ENCODE peak calls at places on chromosome 15, in nine cellular contexts. J is aorta, I is GM12878, C is astrocyte, E is IMR-90, Z is mammary epithelial cell, G is A673, S is HAP-1, F is adipocyte. U is an unnamed sample.
A peak's percentile ranks its signal among the peaks of the same experiment; 100 is the strongest.

GRCh38 chr15:52351206-52351907 is 55.8 kb upstream of the MYO5C start:
- DNase-seq in C (no peak), I (no peak), Z (no peak), F (peak; percentile 72), E (no peak), G (no peak), S (no peak), J (no peak), U (no peak)

GRCh38 chr15:71800190-71800589 is 10.2 kb upstream of the NR2E3 start:
- DNase-seq in I (no peak), G (no peak), J (no peak), E (no peak), Z (no peak), F (no peak), C (no peak), S (no peak), U (no peak)

GRCh38 chr15:29087521-29088285 is 181.9 kb downstream of the NSMCE3 start:
- DNase-seq in E (no peak), F (no peak), Z (no peak), C (no peak), G (no peak), I (no peak), S (no peak), J (no peak), U (no peak)

GRCh38 chr15:87207945-87208580 is 1048.5 kb downstream of the NTRK3 start:
- DNase-seq in Z (peak; percentile 88), F (peak; percentile 1), I (no peak), S (no peak), G (no peak), C (peak; percentile 86), E (peak; percentile 25), J (no peak), U (no peak)

GRCh38 chr15:99481406-99481805 is 84.4 kb upstream of the MEF2A start:
- DNase-seq in F (no peak), S (no peak), C (no peak), E (no peak), Z (no peak), G (no peak), I (no peak), J (no peak), U (no peak)

GRCh38 chr15:36775209-36775608 is 195.8 kb downstream of the CDIN1 start:
- DNase-seq in C (no peak), F (no peak), Z (no peak), I (no peak), J (no peak), G (no peak), E (no peak), S (no peak), U (no peak)

GRCh38 chr15:58269455-58270414 is 131.6 kb downstream of the AQP9 start:
- DNase-seq in I (peak; percentile 17), C (peak; percentile 45), G (peak; percentile 79), F (peak; percentile 82), Z (peak; percentile 76), J (no peak), S (peak; percentile 55), E (peak; percentile 71), U (no peak)

GRCh38 chr15:63191895-63192603 is 2.6 kb downstream of the RAB8B start:
- DNase-seq in G (no peak), C (no peak), J (no peak), S (no peak), Z (no peak), I (peak; percentile 87), E (no peak), F (no peak), U (peak; percentile 59)

GRCh38 chr15:89998923-89999675 is 2.0 kb upstream of the ZNF710 start:
- DNase-seq in C (no peak), S (peak; percentile 30), J (no peak), G (no peak), Z (no peak), E (no peak), I (no peak), F (no peak), U (no peak)

GRCh38 chr15:101498076-101498730 is 8.7 kb upstream of the PCSK6 start:
- DNase-seq in Z (no peak), C (no peak), S (no peak), E (no peak), I (no peak), F (no peak), J (no peak), G (no peak), U (no peak)
- H3K4me1 ChIP-seq in Z (no peaks in the 10 kb centered on the region), C (no peaks in the 10 kb centered on the region), S (no peaks in the 10 kb centered on the region), E (peaks cover 2% of the 10 kb centered on the region), I (peaks cover 8% of the 10 kb centered on the region), F (peaks cover 9% of the 10 kb centered on the region), J (no peaks in the 10 kb centered on the region), G (no peaks in the 10 kb centered on the region), U (no peaks in the 10 kb centered on the region)

DNA sequence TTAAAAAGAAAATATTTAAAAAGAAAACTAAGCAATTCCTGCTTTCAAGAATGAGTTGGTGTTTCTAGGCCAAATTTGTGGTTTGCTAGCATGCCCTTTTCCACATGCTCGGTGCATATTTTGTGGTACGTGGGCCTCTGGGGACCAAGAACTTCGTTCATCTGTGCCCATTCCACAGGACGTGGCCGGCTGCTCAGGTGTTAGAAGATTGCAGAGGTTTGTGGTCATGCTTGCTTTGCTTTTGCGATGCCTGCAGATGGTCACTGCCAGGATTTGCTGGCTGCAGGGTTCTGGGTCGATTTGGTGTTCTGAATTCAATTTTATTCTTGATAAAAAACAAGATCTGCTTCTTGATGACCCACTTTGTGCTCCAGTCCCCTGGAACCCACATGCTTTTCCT is 7.5 kb downstream of the PSTPIP1 start:
- DNase-seq in Z (no peak), J (peak; percentile 52), E (no peak), S (no peak), F (peak; percentile 17), I (no peak), G (no peak), C (peak; percentile 12), U (no peak)
- H3K4me1 ChIP-seq in Z (no peaks in the 10 kb centered on the region), J (no peaks in the 10 kb centered on the region), E (no peaks in the 10 kb centered on the region), S (no peaks in the 10 kb centered on the region), F (no peaks in the 10 kb centered on the region), I (peaks cover 34% of the 10 kb centered on the region), G (no peaks in the 10 kb centered on the region), C (no peaks in the 10 kb centered on the region), U (peaks cover 69% of the 10 kb centered on the region)

GRCh38 chr15:74040115-74040850 is 42.1 kb downstream of the GOLGA6A start:
- DNase-seq in E (peak; percentile 98), J (peak; percentile 85), Z (peak; percentile 48), I (no peak), S (no peak), C (peak; percentile 90), F (peak; percentile 77), G (peak; percentile 88), U (no peak)

GRCh38 chr15:74042603-74043424 is 39.5 kb downstream of the GOLGA6A start:
- DNase-seq in S (no peak), C (no peak), F (no peak), G (no peak), Z (no peak), I (no peak), E (no peak), J (peak; percentile 45), U (no peak)

GRCh38 chr15:74041777-74042435 is 40.4 kb downstream of the GOLGA6A start:
- DNase-seq in C (no peak), Z (no peak), I (no peak), G (peak; percentile 19), J (peak; percentile 60), F (no peak), E (no peak), S (no peak), U (no peak)

GRCh38 chr15:74039656-74040010 is 42.7 kb downstream of the GOLGA6A start:
- DNase-seq in I (no peak), C (no peak), E (no peak), G (no peak), F (no peak), Z (no peak), S (no peak), J (no peak), U (no peak)

DNA sequence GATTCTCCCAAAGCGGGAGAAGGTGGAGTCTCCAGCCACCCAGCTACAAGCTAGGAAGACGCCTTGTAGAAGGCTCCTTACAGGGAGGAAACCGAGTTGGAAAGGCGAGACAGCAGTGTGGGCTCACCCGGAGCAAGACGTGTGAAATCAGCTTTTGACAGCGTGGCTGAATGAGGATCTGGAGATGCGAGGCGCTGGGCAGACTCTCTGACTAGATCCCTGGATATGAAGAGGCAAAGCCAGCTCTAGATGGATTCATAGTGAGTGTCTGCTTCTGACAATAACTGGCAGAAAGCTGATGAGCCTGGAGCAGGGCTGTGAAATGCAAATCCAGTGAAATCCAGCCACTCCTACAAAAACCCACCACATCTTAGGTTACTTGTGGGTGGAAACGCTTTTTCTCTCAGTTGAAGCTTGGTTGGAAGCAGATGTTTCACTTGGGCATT is 41.0 kb downstream of the GOLGA6A start:
- DNase-seq in Z (no peak), E (no peak), S (no peak), I (no peak), G (peak; percentile 21), C (no peak), F (no peak), J (peak; percentile 70), U (no peak)
- H3K4me1 ChIP-seq in Z (peaks cover 3% of the 10 kb centered on the region), E (peaks cover 30% of the 10 kb centered on the region), S (no peaks in the 10 kb centered on the region), I (no peaks in the 10 kb centered on the region), G (peaks cover 25% of the 10 kb centered on the region), C (peaks cover 29% of the 10 kb centered on the region), F (peaks cover 48% of the 10 kb centered on the region), J (no peaks in the 10 kb centered on the region), U (no peaks in the 10 kb centered on the region)

GRCh38 chr15:40090774-40091455 is 17.8 kb downstream of the BMF start:
- DNase-seq in C (no peak), G (no peak), J (no peak), Z (no peak), I (no peak), E (no peak), S (no peak), F (no peak), U (no peak)

GRCh38 chr15:40091861-40092415 is 16.7 kb downstream of the BMF start:
- DNase-seq in I (no peak), G (peak; percentile 96), E (no peak), F (no peak), S (peak; percentile 92), C (no peak), J (no peak), Z (no peak), U (no peak)

GRCh38 chr15:40087991-40088928 is 20.4 kb downstream of the BMF start:
- DNase-seq in Z (no peak), J (no peak), E (no peak), C (no peak), S (peak; percentile 33), G (no peak), F (peak; percentile 68), I (no peak), U (no peak)

GRCh38 chr15:40087095-40087805 is 21.4 kb downstream of the BMF start:
- DNase-seq in Z (no peak), F (no peak), S (peak; percentile 36), I (no peak), C (no peak), J (no peak), G (no peak), E (no peak), U (no peak)

DNA sequence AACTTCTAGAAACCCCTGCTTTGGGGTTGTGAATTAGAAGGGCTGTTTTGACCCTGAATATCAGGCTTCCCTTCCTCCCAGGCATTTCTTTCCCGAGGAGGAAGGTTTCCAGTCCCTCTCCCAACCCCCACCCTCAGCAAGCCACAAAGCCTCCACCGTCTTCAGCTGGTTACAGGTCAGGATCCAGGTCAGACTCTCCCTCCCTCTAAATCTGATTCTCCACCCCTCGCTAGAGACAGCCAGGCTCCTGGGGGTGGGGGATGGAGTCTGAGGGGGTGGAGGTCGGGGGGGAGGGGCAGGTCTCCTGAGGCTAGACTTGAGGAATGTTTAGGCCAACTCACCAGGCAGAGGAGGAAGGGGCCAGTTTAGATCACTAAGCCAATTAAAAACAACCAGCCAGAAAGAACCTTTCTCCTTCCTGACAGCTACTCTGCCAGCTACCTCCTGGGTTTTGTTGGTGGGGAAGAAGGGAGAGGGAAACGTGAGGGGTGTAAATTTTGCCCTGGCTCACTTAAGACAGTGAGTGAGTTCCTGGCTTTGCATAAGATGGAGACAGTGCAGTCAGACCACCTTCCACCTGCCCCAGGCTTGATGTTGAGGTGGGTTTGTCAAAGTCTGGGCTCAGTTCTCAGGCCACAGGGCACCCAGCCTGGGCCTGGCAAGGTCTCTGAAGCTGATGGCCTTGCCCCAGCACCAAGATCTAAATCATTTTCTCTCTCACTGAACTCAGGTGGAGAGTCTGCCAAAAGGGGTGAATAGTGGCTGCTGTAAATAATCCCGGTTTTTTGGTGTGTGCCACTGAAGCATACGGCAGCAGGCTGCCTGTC is 19.5 kb downstream of the BMF start:
- DNase-seq in E (peak; percentile 29), S (peak; percentile 82), F (no peak), Z (no peak), I (no peak), C (peak; percentile 50), G (no peak), J (no peak), U (no peak)
- H3K4me1 ChIP-seq in E (peaks cover 52% of the 10 kb centered on the region), S (peaks cover 65% of the 10 kb centered on the region), F (peaks cover 38% of the 10 kb centered on the region), Z (no peaks in the 10 kb centered on the region), I (peaks cover 16% of the 10 kb centered on the region), C (peaks cover 39% of the 10 kb centered on the region), G (peaks cover 91% of the 10 kb centered on the region), J (peaks cover 12% of the 10 kb centered on the region), U (no peaks in the 10 kb centered on the region)

U was measured in effector memory CD4-positive, alpha-beta T cell.